ENCODE peak calls at places on chromosomes 6 and 20, in four cellular contexts. P is K562, D is GM12878, E is HL-60. V is an unnamed sample.

GRCh38 chr20:1005452-1006027 is 3.4 kb upstream of the RSPO4 start:
- DNase-seq in D (peak), P (peak), E (peak), V (no peak)

GRCh38 chr20:11195169-11195568 is 521.4 kb upstream of the JAG1 start:
- DNase-seq in P (no peak), E (no peak), D (no peak), V (no peak)

GRCh38 chr20:25353368-25353753 is 37.3 kb downstream of the ABHD12 start:
- DNase-seq in E (no peak), D (no peak), P (no peak), V (no peak)

GRCh38 chr6:42745083-42745637 is 743 bp downstream of the TBCC start:
- DNase-seq in D (no peak), E (peak), P (peak), V (peak)

GRCh38 chr20:50728981-50729874 is 2.2 kb upstream of the PARD6B start:
- DNase-seq in P (no peak), D (no peak), E (no peak), V (no peak)

GRCh38 chr6:22072939-22073338 is 223.9 kb downstream of the PRL start:
- DNase-seq in D (no peak), P (no peak), E (peak), V (no peak)

GRCh38 chr6:46451343-46451742 is 39.9 kb downstream of the RCAN2 start:
- DNase-seq in E (no peak), P (no peak), D (no peak), V (no peak)

GRCh38 chr6:145808239-145808638 is 6.4 kb downstream of the FBXO30 start:
- DNase-seq in P (no peak), E (no peak), D (no peak), V (no peak)

GRCh38 chr20:11832397-11832796 is 85.3 kb upstream of the BTBD3 start:
- DNase-seq in E (no peak), D (no peak), P (no peak), V (no peak)

GRCh38 chr6:164756142-164756541 is 553.3 kb downstream of the C6orf118 start:
- DNase-seq in D (no peak), E (no peak), P (no peak), V (no peak)

GRCh38 chr20:46011631-46012482 is 3.1 kb downstream of the MMP9 start:
- DNase-seq in D (no peak), E (peak), P (peak), V (no peak)

GRCh38 chr6:3260772-3261517 is 2.2 kb downstream of the PSMG4 start:
- DNase-seq in D (no peak), P (no peak), E (no peak), V (no peak)

GRCh38 chr20:17888044-17888443 is 80.5 kb downstream of the SNX5 start:
- DNase-seq in P (no peak), E (no peak), D (no peak), V (no peak)

GRCh38 chr20:31704225-31705119 is 18.2 kb downstream of the BCL2L1 start:
- DNase-seq in P (no peak), E (no peak), D (no peak), V (no peak)

GRCh38 chr6:166625356-166625755 is 1.7 kb downstream of the RPS6KA2 start:
- DNase-seq in P (no peak), D (no peak), E (no peak), V (no peak)

GRCh38 chr6:166946125-166946524 is 10.2 kb downstream of the RNASET2 start:
- DNase-seq in D (no peak), E (no peak), P (no peak), V (no peak)

GRCh38 chr6:7758456-7758855 is 32.6 kb downstream of the BMP6 start:
- DNase-seq in E (no peak), P (no peak), D (no peak), V (no peak)

GRCh38 chr6:27133281-27134227 is 113.9 kb upstream of the PRSS16 start:
- DNase-seq in D (peak), E (peak), P (no peak), V (no peak)

GRCh38 chr20:51160821-51161220 is 137.9 kb upstream of the KCNG1 start:
- DNase-seq in E (no peak), D (no peak), P (no peak), V (no peak)

GRCh38 chr20:20737158-20737557 is 24.7 kb upstream of the RALGAPA2 start:
- DNase-seq in P (no peak), E (peak), D (no peak), V (no peak)

GRCh38 chr6:25027221-25027916 is 91.6 kb upstream of the RIPOR2 start:
- DNase-seq in P (peak), E (no peak), D (peak), V (peak)

GRCh38 chr6:121823437-121823851 is 388.0 kb downstream of the GJA1 start:
- DNase-seq in P (no peak), E (no peak), D (no peak), V (no peak)

GRCh38 chr6:76706086-76706485 is 633.6 kb upstream of the IMPG1 start:
- DNase-seq in E (no peak), P (no peak), D (no peak), V (no peak)

GRCh38 chr6:34025851-34026250 is 120.0 kb downstream of the GRM4 start:
- DNase-seq in D (no peak), E (no peak), P (no peak), V (no peak)

GRCh38 chr20:2640899-2641298 is 11.5 kb upstream of the NOP56 start:
- DNase-seq in D (no peak), P (no peak), E (no peak), V (no peak)

GRCh38 chr20:7790189-7790588 is 150.1 kb downstream of the HAO1 start:
- DNase-seq in P (no peak), E (no peak), D (no peak), V (no peak)

GRCh38 chr20:49682278-49682677 is 31.4 kb downstream of the B4GALT5 start:
- DNase-seq in E (peak), D (no peak), P (no peak), V (no peak)

GRCh38 chr6:7615611-7616383 is 25.8 kb downstream of the SNRNP48 start:
- DNase-seq in E (peak), P (peak), D (no peak), V (peak)

GRCh38 chr20:24987873-24988835 is 4.4 kb downstream of the APMAP start:
- DNase-seq in E (no peak), D (no peak), P (no peak), V (no peak)

GRCh38 chr6:18302561-18303439 is 38.5 kb upstream of the DEK start:
- DNase-seq in D (no peak), P (peak), E (no peak), V (no peak)

GRCh38 chr20:63746766-63747315 is 7.3 kb downstream of the SLC2A4RG start:
- DNase-seq in E (no peak), D (no peak), P (no peak), V (no peak)

GRCh38 chr6:122178988-122179387 is 220.5 kb upstream of the HSF2 start:
- DNase-seq in E (no peak), P (no peak), D (no peak), V (no peak)

GRCh38 chr20:90651-91050 is 3.2 kb downstream of the DEFB125 start:
- DNase-seq in D (no peak), E (no peak), P (no peak), V (no peak)

GRCh38 chr6:135506270-135506997 is 8.9 kb upstream of the AHI1 start:
- DNase-seq in D (no peak), P (peak), E (peak), V (no peak)

GRCh38 chr6:31579119-31579505 is 3.1 kb downstream of the LTB start:
- DNase-seq in P (no peak), D (no peak), E (no peak), V (no peak)

GRCh38 chr6:111523484-111524166 is 40.6 kb upstream of the REV3L start:
- DNase-seq in E (no peak), D (no peak), P (no peak), V (no peak)

GRCh38 chr6:13978787-13979186 is 54.0 kb downstream of the RNF182 start:
- DNase-seq in D (no peak), P (no peak), E (no peak), V (no peak)

GRCh38 chr6:13979284-13980171 is 54.8 kb downstream of the RNF182 start:
- DNase-seq in D (no peak), P (peak), E (no peak), V (no peak)

GRCh38 chr6:13980534-13980933 is 55.8 kb downstream of the RNF182 start:
- DNase-seq in D (no peak), P (no peak), E (no peak), V (no peak)

GRCh38 chr6:13978102-13978640 is 53.4 kb downstream of the RNF182 start:
- DNase-seq in P (no peak), D (no peak), E (no peak), V (no peak)
- TF ChIP-seq SPI1 in P (no peak), D (no peak), E (no peak), V (no peak)

GRCh38 chr20:47545499-47545898 is 43.8 kb downstream of the NCOA3 start:
- DNase-seq in D (no peak), E (no peak), P (no peak), V (no peak)

GRCh38 chr20:47544852-47545251 is 43.2 kb downstream of the NCOA3 start:
- DNase-seq in D (no peak), E (no peak), P (no peak), V (no peak)

GRCh38 chr20:47547034-47547387 is 45.3 kb downstream of the NCOA3 start:
- DNase-seq in P (no peak), E (no peak), D (no peak), V (no peak)

GRCh38 chr20:47544240-47544639 is 42.6 kb downstream of the NCOA3 start:
- DNase-seq in E (no peak), P (no peak), D (no peak), V (no peak)

GRCh38 chr20:47546184-47547033 is 44.7 kb downstream of the NCOA3 start:
- DNase-seq in E (no peak), P (no peak), D (no peak), V (no peak)
- TF ChIP-seq SPI1 in E (no peak), P (no peak), D (no peak), V (no peak)

GRCh38 chr6:53564401-53565065 is 19.6 kb upstream of the GCLC start:
- DNase-seq in P (no peak), E (no peak), D (no peak), V (no peak)

GRCh38 chr6:53568776-53569616 is 24.1 kb upstream of the GCLC start:
- DNase-seq in P (no peak), E (no peak), D (no peak), V (no peak)

GRCh38 chr6:53566755-53567154 is 21.9 kb upstream of the GCLC start:
- DNase-seq in D (no peak), P (no peak), E (no peak), V (no peak)

GRCh38 chr6:53567701-53568100 is 22.8 kb upstream of the GCLC start:
- DNase-seq in P (no peak), E (no peak), D (no peak), V (no peak)

GRCh38 chr6:53565886-53566285 is 21.0 kb upstream of the GCLC start:
- DNase-seq in P (no peak), D (no peak), E (no peak), V (no peak)
- TF ChIP-seq SPI1 in P (no peak), D (no peak), E (no peak), V (no peak)

GRCh38 chr20:62028384-62028783 is 37.3 kb downstream of the TAF4 start:
- DNase-seq in D (no peak), P (no peak), E (no peak), V (no peak)

GRCh38 chr20:62030834-62031434 is 34.7 kb downstream of the TAF4 start:
- DNase-seq in P (peak), D (peak), E (peak), V (peak)

GRCh38 chr20:62029296-62029695 is 36.4 kb downstream of the TAF4 start:
- DNase-seq in E (no peak), D (no peak), P (no peak), V (no peak)

GRCh38 chr20:62030357-62030756 is 35.3 kb downstream of the TAF4 start:
- DNase-seq in P (no peak), D (no peak), E (no peak), V (no peak)

GRCh38 chr20:62029951-62030350 is 35.7 kb downstream of the TAF4 start:
- DNase-seq in P (no peak), E (no peak), D (no peak), V (no peak)
- TF ChIP-seq SPI1 in P (no peak), E (no peak), D (no peak), V (no peak)

DNA sequence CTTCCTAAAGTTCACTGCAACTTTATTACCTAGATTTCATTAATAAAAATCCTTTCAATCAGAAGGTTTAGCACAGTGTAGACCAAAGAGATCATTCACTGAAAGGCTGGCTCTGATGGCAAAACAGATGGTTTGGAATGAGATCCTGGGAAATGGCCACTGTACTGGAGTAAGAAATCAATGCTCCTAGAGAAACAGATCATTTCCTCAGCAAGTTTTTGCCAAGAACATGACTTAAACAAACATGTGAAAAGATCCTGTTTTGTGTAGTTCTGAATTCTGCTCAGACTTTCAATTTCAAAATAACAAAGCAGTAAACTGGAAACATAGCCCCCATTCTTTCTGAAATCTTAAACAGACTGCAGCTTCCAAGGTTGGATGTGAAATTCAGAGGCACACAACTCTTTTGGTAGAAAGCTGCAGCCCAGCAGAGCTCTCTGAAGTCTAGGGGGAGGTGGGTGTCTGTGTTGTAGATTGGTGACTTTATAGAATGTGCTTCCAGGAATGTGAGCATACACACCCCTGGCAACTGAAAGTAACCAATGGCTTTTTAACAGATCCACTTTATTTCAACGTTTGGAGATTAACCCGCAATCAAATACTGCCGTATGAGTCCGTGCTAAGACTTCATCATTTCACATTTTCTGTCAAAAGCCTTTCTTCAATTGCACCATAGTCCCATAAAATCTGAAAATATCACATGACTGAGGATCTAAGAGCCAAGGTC is 86.4 kb downstream of the ATXN1 start:
- DNase-seq in E (no peak), D (no peak), P (no peak), V (no peak)
- TF ChIP-seq SPI1 in E (no peak), D (no peak), P (no peak), V (no peak)

GRCh38 chr6:144434308-144434990 is 149.3 kb downstream of the UTRN start:
- DNase-seq in P (no peak), E (no peak), D (no peak), V (no peak)
- TF ChIP-seq SPI1 in P (no peak), E (no peak), D (no peak), V (no peak)

DNA sequence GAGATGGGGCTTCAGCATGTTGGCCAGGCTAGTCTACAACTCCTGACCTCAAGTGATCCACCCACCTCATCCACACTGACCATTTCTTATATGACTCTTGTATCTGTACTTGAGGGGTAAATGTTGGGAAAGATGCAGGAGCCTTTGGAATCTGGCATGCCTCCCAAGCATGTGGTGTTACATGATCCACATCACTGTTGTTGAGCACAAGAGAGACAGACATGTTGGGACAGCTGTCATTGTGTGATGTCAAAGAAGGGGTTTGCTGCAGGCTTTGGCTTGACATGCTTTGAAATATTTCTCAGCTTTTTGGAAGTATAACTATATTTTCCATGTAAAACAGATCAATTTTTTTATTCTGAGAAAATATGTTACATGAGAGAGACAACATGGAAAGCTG is 139.9 kb downstream of the MOXD1 start:
- DNase-seq in E (no peak), P (no peak), D (no peak), V (no peak)
- TF ChIP-seq SPI1 in E (no peak), P (no peak), D (no peak), V (no peak)

GRCh38 chr6:43831211-43831610 is 61.2 kb downstream of the VEGFA start:
- DNase-seq in E (no peak), P (no peak), D (no peak), V (no peak)
- TF ChIP-seq SPI1 in E (no peak), P (no peak), D (no peak), V (no peak)

GRCh38 chr20:35134900-35135299 is 12.2 kb downstream of the EDEM2 start:
- DNase-seq in D (no peak), P (no peak), E (no peak), V (no peak)
- TF ChIP-seq SPI1 in D (no peak), P (peak), E (no peak), V (no peak)